ENCODE peak calls at places on chromosomes 12 and 14, in four cellular contexts. Q is SK-N-SH, X is GM12878, J is HepG2. Y is an unnamed sample.

GRCh38 chr12:89932950-89933349 is 224.3 kb upstream of the ATP2B1 start:
- DNase-seq in Q (no peak), X (no peak), J (no peak), Y (no peak)

GRCh38 chr12:86256169-86256568 is at the start of gene MGAT4C:
- DNase-seq in Q (no peak), X (no peak), J (no peak), Y (no peak)

GRCh38 chr12:1281683-1282366 is 290.8 kb downstream of the ERC1 start:
- DNase-seq in Q (no peak), X (no peak), J (no peak), Y (no peak)

GRCh38 chr12:52925717-52926595 is 21.1 kb upstream of the KRT8 start:
- DNase-seq in Q (no peak), X (no peak), J (peak), Y (no peak)

GRCh38 chr14:98138666-98139065 is 1133.3 kb downstream of the BCL11B start:
- DNase-seq in Q (peak), X (no peak), J (no peak), Y (no peak)

GRCh38 chr12:117330441-117331113 is 30.8 kb downstream of the NOS1 start:
- DNase-seq in Q (no peak), X (no peak), J (no peak), Y (no peak)

GRCh38 chr14:75283162-75283883 is 4.7 kb downstream of the FOS start:
- DNase-seq in Q (no peak), X (no peak), J (peak), Y (no peak)

GRCh38 chr12:4331221-4331620 is 10.2 kb downstream of the TIGAR start:
- DNase-seq in Q (no peak), X (no peak), J (no peak), Y (no peak)

GRCh38 chr14:93941293-93941910 is 14.3 kb downstream of the FAM181A start:
- DNase-seq in Q (no peak), X (no peak), J (no peak), Y (no peak)

GRCh38 chr12:62205348-62205747 is 54.9 kb upstream of the USP15 start:
- DNase-seq in Q (no peak), X (no peak), J (peak), Y (no peak)
- TF ChIP-seq CTCF in Q (no peak), X (no peak), J (no peak), Y (no peak)

DNA sequence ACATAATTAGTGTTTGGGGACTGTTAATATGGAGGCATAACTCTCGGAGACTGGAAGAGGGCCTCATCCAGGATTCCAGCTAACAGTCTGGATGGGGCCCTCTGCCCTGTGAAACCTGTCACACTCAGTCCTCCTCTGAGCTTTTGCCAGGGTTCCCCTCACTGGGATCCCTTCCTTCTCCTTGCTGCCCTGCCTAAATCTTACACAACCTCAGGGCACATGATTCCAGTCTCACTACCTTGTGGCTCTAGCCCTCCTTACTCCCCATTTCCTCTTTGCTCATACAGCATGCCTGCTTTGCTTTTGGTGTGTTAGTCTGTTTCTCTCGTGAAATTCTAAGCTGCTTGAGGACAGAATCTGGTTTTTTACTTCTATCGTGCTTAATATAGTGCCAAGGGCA is 936 bp upstream of the GSG1 start:
- DNase-seq in Q (no peak), X (no peak), J (no peak), Y (no peak)
- TF ChIP-seq SIN3A in Q (no peak), X (no peak), J (no peak), Y (no peak)

GRCh38 chr12:6950401-6950801 is 755 bp upstream of the PTPN6 start:
- DNase-seq in Q (peak), X (no peak), J (no peak), Y (no peak)

GRCh38 chr12:6952121-6952859 is 1.1 kb downstream of the PTPN6 start:
- DNase-seq in Q (peak), X (no peak), J (no peak), Y (no peak)

GRCh38 chr12:6952860-6953416 is 1.8 kb downstream of the PTPN6 start:
- DNase-seq in Q (peak), X (no peak), J (no peak), Y (no peak)

GRCh38 chr12:6951551-6952120 is 480 bp downstream of the PTPN6 start:
- DNase-seq in Q (peak), X (no peak), J (no peak), Y (no peak)

DNA sequence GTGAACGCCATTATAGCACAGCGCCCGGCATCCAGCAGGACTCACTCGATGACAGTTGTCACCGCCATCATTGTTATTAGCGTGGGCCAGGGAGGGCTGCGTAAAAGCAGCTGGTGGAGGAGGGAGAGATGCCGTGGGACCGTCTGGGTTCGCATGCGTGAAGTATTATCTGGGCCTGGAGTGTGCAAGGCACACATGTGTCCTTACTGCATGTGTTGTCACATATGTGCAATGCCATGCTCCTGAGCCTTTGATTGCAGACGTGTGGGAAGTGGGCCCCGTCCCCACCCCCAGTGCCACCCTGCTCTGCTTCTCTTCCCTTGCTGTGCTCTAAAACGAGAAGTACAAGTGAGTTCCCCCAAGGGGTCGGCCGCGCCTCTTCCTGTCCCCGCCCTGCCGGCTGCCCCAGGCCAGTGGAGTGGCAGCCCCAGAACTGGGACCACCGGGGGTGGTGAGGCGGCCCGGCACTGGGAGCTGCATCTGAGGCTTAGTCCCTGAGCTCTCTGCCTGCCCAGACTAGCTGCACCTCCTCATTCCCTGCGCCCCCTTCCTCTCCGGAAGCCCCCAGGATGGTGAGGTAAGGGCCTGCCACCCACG is at the start of gene PTPN6:
- DNase-seq in Q (peak), X (no peak), J (no peak), Y (no peak)
- TF ChIP-seq REST in Q (no peak), X (no peak), J (no peak), Y (no peak)

GRCh38 chr14:68444449-68445168 is 348.3 kb downstream of the ZFP36L1 start:
- DNase-seq in Q (no peak), X (no peak), J (peak), Y (no peak)
- TF ChIP-seq CTCF in Q (no peak), X (no peak), J (no peak), Y (no peak)

GRCh38 chr12:80211671-80212070 is 112.3 kb downstream of the OTOGL start:
- DNase-seq in Q (no peak), X (no peak), J (no peak), Y (no peak)
- TF ChIP-seq SIN3A in Q (no peak), X (no peak), J (no peak), Y (no peak)

GRCh38 chr12:27730097-27730588 is 19.5 kb downstream of the MRPS35 start:
- DNase-seq in Q (no peak), X (no peak), J (no peak), Y (no peak)
- TF ChIP-seq REST in Q (no peak), X (no peak), J (no peak), Y (no peak)

Y was measured in Panc1.